ENCODE peak calls at places on chromosomes 11 and 22, in four cellular contexts. F, B, P and Z are unnamed samples.
A peak's percentile ranks its signal among the peaks of the same experiment; 100 is the strongest.

GRCh38 chr11:25252854-25253253 is 756.0 kb downstream of the LUZP2 start:
- DNase-seq in F (no peak), B (no peak), P (no peak), Z (no peak)

GRCh38 chr22:35561796-35562526 is 21.3 kb downstream of the RASD2 start:
- DNase-seq in F (peak; percentile 25), B (no peak), P (no peak), Z (no peak)

GRCh38 chr11:69207165-69207889 is 51.6 kb downstream of the SMIM38 start:
- DNase-seq in F (no peak), B (no peak), P (no peak), Z (no peak)

GRCh38 chr11:128472128-128473110 is 114.9 kb downstream of the ETS1 start:
- DNase-seq in F (peak; percentile 51), B (no peak), P (no peak), Z (no peak)

GRCh38 chr11:11722246-11722645 is 100.4 kb upstream of the GALNT18 start:
- DNase-seq in F (no peak), B (no peak), P (no peak), Z (no peak)

GRCh38 chr22:36243996-36244395 is 4.7 kb upstream of the APOL2 start:
- DNase-seq in F (no peak), B (no peak), P (no peak), Z (peak; percentile 30)

GRCh38 chr11:115717215-115717584 is 213.0 kb upstream of the CADM1 start:
- DNase-seq in F (no peak), B (no peak), P (no peak), Z (no peak)

GRCh38 chr11:5891216-5891800 is 1.7 kb upstream of the OR52E5 start:
- DNase-seq in F (no peak), B (no peak), P (no peak), Z (no peak)

GRCh38 chr11:32400196-32400595 is 35.1 kb downstream of the WT1 start:
- DNase-seq in F (no peak), B (no peak), P (no peak), Z (no peak)

GRCh38 chr11:102478660-102479245 is 26.2 kb upstream of the TMEM123 start:
- DNase-seq in F (no peak), B (no peak), P (no peak), Z (no peak)

GRCh38 chr11:121039971-121040613 is 16.2 kb downstream of the TBCEL start:
- DNase-seq in F (no peak), B (no peak), P (no peak), Z (no peak)

GRCh38 chr11:115284766-115285165 is 219.4 kb downstream of the CADM1 start:
- DNase-seq in F (no peak), B (no peak), P (no peak), Z (no peak)

GRCh38 chr11:61418136-61418535 is 11.6 kb downstream of the CPSF7 start:
- DNase-seq in F (no peak), B (no peak), P (no peak), Z (peak; percentile 52)

GRCh38 chr11:131677832-131678470 is 307.5 kb downstream of the NTM start:
- DNase-seq in F (no peak), B (no peak), P (no peak), Z (no peak)

GRCh38 chr22:31952459-31952858 is 8.1 kb downstream of the YWHAH start:
- DNase-seq in F (peak; percentile 87), B (no peak), P (no peak), Z (no peak)

GRCh38 chr22:22888509-22889353 is 1.1 kb downstream of the IGLL5 start:
- DNase-seq in F (no peak), B (no peak), P (no peak), Z (peak; percentile 18)

GRCh38 chr11:3929232-3929631 is 73.8 kb downstream of the STIM1 start:
- DNase-seq in F (no peak), B (no peak), P (no peak), Z (no peak)

GRCh38 chr22:36385491-36386350 is 2.0 kb downstream of the MYH9 start:
- DNase-seq in F (peak; percentile 70), B (no peak), P (peak; percentile 69), Z (no peak)

GRCh38 chr11:77203901-77204755 is 76.1 kb downstream of the MYO7A start:
- DNase-seq in F (no peak), B (peak; percentile 11), P (no peak), Z (no peak)

GRCh38 chr11:73143126-73143838 is 1.2 kb upstream of the FCHSD2 start:
- DNase-seq in F (no peak), B (no peak), P (no peak), Z (no peak)

GRCh38 chr11:57885298-57886035 is 123.9 kb downstream of the CTNND1 start:
- DNase-seq in F (peak; percentile 22), B (no peak), P (no peak), Z (no peak)

GRCh38 chr22:21764038-21764804 is 28.6 kb upstream of the YPEL1 start:
- DNase-seq in F (no peak), B (no peak), P (no peak), Z (no peak)

GRCh38 chr22:32951081-32951806 is 106.9 kb downstream of the SYN3 start:
- DNase-seq in F (no peak), B (peak; percentile 51), P (no peak), Z (no peak)

GRCh38 chr22:20229916-20230775 is 38.0 kb downstream of the RTN4R start:
- DNase-seq in F (no peak), B (no peak), P (peak; percentile 36), Z (no peak)

GRCh38 chr22:45105281-45105700 is 58.4 kb upstream of the NUP50 start:
- DNase-seq in F (peak; percentile 62), B (no peak), P (no peak), Z (no peak)

GRCh38 chr11:120549346-120549745 is 37.8 kb downstream of the GRIK4 start:
- DNase-seq in F (no peak), B (no peak), P (no peak), Z (no peak)

GRCh38 chr11:77084581-77085191 is 17.9 kb downstream of the CAPN5 start:
- DNase-seq in F (no peak), B (peak; percentile 14), P (no peak), Z (peak; percentile 40)

GRCh38 chr11:123057604-123058305 is 4.2 kb downstream of the HSPA8 start:
- DNase-seq in F (no peak), B (no peak), P (no peak), Z (no peak)
- TF ChIP-seq CTCF in F (peak; percentile 32), B (no peak), P (no peak), Z (no peak)

GRCh38 chr11:78239781-78240180 is 51.1 kb downstream of the USP35 start:
- DNase-seq in F (no peak), B (no peak), P (no peak), Z (no peak)
- TF ChIP-seq CTCF in F (no peak), B (no peak), P (no peak), Z (no peak)

GRCh38 chr11:97259884-97260283 is 870.1 kb downstream of the JRKL start:
- DNase-seq in F (no peak), B (no peak), P (no peak), Z (no peak)
- TF ChIP-seq CTCF in F (no peak), B (peak; percentile 52), P (no peak), Z (no peak)

DNA sequence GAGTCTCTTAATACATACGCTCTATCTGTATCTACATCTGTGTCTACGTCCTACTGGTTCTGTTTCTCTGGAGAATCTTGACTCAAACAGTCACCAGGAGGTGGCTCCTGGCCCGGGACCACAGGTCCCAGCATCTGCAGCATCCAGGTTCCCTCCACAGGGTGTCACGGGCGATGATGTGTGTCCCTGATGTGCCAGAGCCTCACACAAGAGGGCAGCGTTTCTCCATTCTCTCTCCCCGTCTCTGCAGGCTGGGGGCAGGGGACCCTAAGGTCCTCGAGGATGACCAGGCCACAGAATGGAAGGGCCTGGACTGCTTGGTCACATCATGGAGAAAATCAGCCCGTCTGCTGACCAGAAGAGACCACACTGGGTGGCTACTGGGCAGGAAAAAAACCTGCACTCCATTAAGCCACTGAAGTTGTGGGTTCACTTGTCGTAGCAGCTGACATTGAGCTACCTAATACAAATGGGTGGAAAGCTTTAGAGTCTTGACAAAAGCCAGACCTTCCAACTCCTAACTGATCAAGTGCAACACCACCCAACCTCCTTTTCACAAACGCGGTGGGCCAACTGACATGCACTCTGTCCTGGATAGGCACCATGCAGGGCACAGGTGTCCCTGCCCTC is 392.5 kb downstream of the CTTN start:
- DNase-seq in F (no peak), B (no peak), P (no peak), Z (no peak)
- TF ChIP-seq CTCF in F (peak; percentile 11), B (no peak), P (no peak), Z (no peak)

GRCh38 chr22:24424001-24424900 is 3.1 kb upstream of the ADORA2A start:
- DNase-seq in F (no peak), B (peak; percentile 42), P (no peak), Z (no peak)
- TF ChIP-seq CTCF in F (peak; percentile 41), B (peak; percentile 4), P (no peak), Z (peak; percentile 9)

GRCh38 chr11:125592305-125593112 is at the start of gene STT3A:
- DNase-seq in F (peak; percentile 100), B (peak; percentile 97), P (peak; percentile 99), Z (peak; percentile 99)
- TF ChIP-seq CTCF in F (no peak), B (no peak), P (no peak), Z (no peak)

DNA sequence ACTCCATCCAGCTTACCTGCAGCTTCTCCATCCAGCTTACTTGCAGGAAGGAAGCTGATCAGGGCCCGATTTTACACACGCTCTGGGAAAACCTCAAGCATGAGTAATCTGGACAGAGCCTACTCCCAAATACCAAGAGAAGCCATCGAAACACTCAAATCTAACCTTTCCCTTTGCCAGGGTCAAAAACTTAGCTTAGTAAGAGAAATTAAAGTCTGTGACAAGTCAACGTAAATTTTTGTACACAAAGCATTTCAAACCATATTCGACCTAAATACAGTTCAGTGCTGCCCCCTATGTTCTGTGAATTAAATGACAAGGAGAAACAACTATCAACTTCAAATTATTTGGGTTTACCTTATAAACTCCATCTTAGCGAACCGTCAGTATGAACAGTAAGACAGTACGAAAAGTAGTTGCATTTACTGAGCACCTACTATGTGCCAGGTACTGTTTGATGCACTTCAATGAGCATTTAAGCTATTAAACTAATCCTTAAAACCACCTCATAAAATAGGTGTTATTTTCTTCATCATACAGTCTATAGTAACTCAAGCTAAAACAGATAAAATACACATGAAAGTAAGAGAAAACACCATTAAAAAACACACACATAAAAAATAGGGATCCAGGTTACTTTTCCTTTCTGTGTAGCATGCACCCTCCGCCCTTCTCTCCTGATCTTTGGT is 36.9 kb downstream of the ARFGAP3 start:
- DNase-seq in F (peak; percentile 92), B (no peak), P (no peak), Z (no peak)
- TF ChIP-seq CTCF in F (peak; percentile 89), B (peak; percentile 81), P (no peak), Z (peak; percentile 54)